ENCODE peak calls at places on chromosomes 1 and 21, in ten cellular contexts. One of them, this sample, is unnamed.
A peak's percentile ranks its signal among the peaks of the same experiment; 100 is the strongest.

GRCh38 chr1:85258536-85259117 is 835 bp downstream of the C1orf52 start:
- DNase-seq in endothelial cell of umbilical vein: peak; percentile 20
- DNase-seq in GM23338: no peak
- DNase-seq in heart left ventricle: no peak
- DNase-seq in psoas muscle: no peak
- DNase-seq in tibial nerve: no peak
- DNase-seq in fibroblast of lung: no peak
- DNase-seq in Peyer's patch: no peak
- DNase-seq in tibial artery: no peak
- DNase-seq in astrocyte: no peak
- DNase-seq in this sample: no peak

GRCh38 chr21:36791695-36792451 is 93.0 kb downstream of the SIM2 start:
- DNase-seq in endothelial cell of umbilical vein: no peak
- DNase-seq in GM23338: no peak
- DNase-seq in heart left ventricle: no peak
- DNase-seq in psoas muscle: no peak
- DNase-seq in tibial nerve: no peak
- DNase-seq in fibroblast of lung: no peak
- DNase-seq in Peyer's patch: no peak
- DNase-seq in tibial artery: no peak
- DNase-seq in astrocyte: no peak
- DNase-seq in this sample: no peak

GRCh38 chr1:151998611-151999362 is 5.1 kb upstream of the S100A10 start:
- DNase-seq in endothelial cell of umbilical vein: no peak
- DNase-seq in GM23338: no peak
- DNase-seq in heart left ventricle: no peak
- DNase-seq in psoas muscle: no peak
- DNase-seq in tibial nerve: no peak
- DNase-seq in fibroblast of lung: no peak
- DNase-seq in Peyer's patch: no peak
- DNase-seq in tibial artery: no peak
- DNase-seq in astrocyte: no peak
- DNase-seq in this sample: no peak

GRCh38 chr1:91603409-91603808 is 102.8 kb downstream of the CDC7 start:
- DNase-seq in endothelial cell of umbilical vein: no peak
- DNase-seq in GM23338: no peak
- DNase-seq in heart left ventricle: no peak
- DNase-seq in psoas muscle: no peak
- DNase-seq in tibial nerve: no peak
- DNase-seq in fibroblast of lung: no peak
- DNase-seq in Peyer's patch: no peak
- DNase-seq in tibial artery: no peak
- DNase-seq in astrocyte: no peak
- DNase-seq in this sample: no peak

GRCh38 chr21:44514218-44514520 is 25.8 kb downstream of the KRTAP10-1 start:
- DNase-seq in endothelial cell of umbilical vein: no peak
- DNase-seq in GM23338: no peak
- DNase-seq in heart left ventricle: no peak
- DNase-seq in psoas muscle: peak; percentile 39
- DNase-seq in tibial nerve: no peak
- DNase-seq in fibroblast of lung: no peak
- DNase-seq in Peyer's patch: no peak
- DNase-seq in tibial artery: no peak
- DNase-seq in astrocyte: no peak
- DNase-seq in this sample: no peak

GRCh38 chr1:10540277-10541005 is 65.7 kb downstream of the PEX14 start:
- DNase-seq in endothelial cell of umbilical vein: peak; percentile 63
- DNase-seq in GM23338: no peak
- DNase-seq in heart left ventricle: peak; percentile 38
- DNase-seq in psoas muscle: no peak
- DNase-seq in tibial nerve: no peak
- DNase-seq in fibroblast of lung: peak; percentile 61
- DNase-seq in Peyer's patch: no peak
- DNase-seq in tibial artery: no peak
- DNase-seq in astrocyte: peak; percentile 76
- DNase-seq in this sample: no peak

GRCh38 chr1:180970333-180971079 is 52.2 kb downstream of the STX6 start:
- DNase-seq in endothelial cell of umbilical vein: no peak
- DNase-seq in GM23338: no peak
- DNase-seq in heart left ventricle: no peak
- DNase-seq in psoas muscle: no peak
- DNase-seq in tibial nerve: no peak
- DNase-seq in fibroblast of lung: no peak
- DNase-seq in Peyer's patch: no peak
- DNase-seq in tibial artery: no peak
- DNase-seq in astrocyte: no peak
- DNase-seq in this sample: no peak

GRCh38 chr1:7863756-7864328 is 11.0 kb upstream of the UTS2 start:
- DNase-seq in endothelial cell of umbilical vein: no peak
- DNase-seq in GM23338: no peak
- DNase-seq in heart left ventricle: no peak
- DNase-seq in psoas muscle: no peak
- DNase-seq in tibial nerve: no peak
- DNase-seq in fibroblast of lung: no peak
- DNase-seq in Peyer's patch: no peak
- DNase-seq in tibial artery: no peak
- DNase-seq in astrocyte: no peak
- DNase-seq in this sample: no peak

GRCh38 chr21:41745026-41745820 is 21.6 kb downstream of the RIPK4 start:
- DNase-seq in endothelial cell of umbilical vein: no peak
- DNase-seq in GM23338: no peak
- DNase-seq in heart left ventricle: no peak
- DNase-seq in psoas muscle: no peak
- DNase-seq in tibial nerve: no peak
- DNase-seq in fibroblast of lung: no peak
- DNase-seq in Peyer's patch: no peak
- DNase-seq in tibial artery: no peak
- DNase-seq in astrocyte: no peak
- DNase-seq in this sample: no peak

GRCh38 chr21:15065381-15066230 is 806 bp upstream of the NRIP1 start:
- DNase-seq in endothelial cell of umbilical vein: peak; percentile 67
- DNase-seq in GM23338: peak; percentile 79
- DNase-seq in heart left ventricle: peak; percentile 85
- DNase-seq in psoas muscle: peak; percentile 85
- DNase-seq in tibial nerve: peak; percentile 87
- DNase-seq in fibroblast of lung: peak; percentile 86
- DNase-seq in Peyer's patch: peak; percentile 92
- DNase-seq in tibial artery: peak; percentile 87
- DNase-seq in astrocyte: peak; percentile 85
- DNase-seq in this sample: peak; percentile 89

GRCh38 chr1:151811181-151811580 is 6.0 kb upstream of the LINGO4 start:
- DNase-seq in endothelial cell of umbilical vein: no peak
- DNase-seq in GM23338: no peak
- DNase-seq in heart left ventricle: no peak
- DNase-seq in psoas muscle: no peak
- DNase-seq in tibial nerve: no peak
- DNase-seq in fibroblast of lung: no peak
- DNase-seq in Peyer's patch: no peak
- DNase-seq in tibial artery: no peak
- DNase-seq in astrocyte: no peak
- DNase-seq in this sample: no peak

GRCh38 chr1:44619261-44619900 is 54.9 kb downstream of the TMEM53 start:
- DNase-seq in endothelial cell of umbilical vein: no peak
- DNase-seq in GM23338: no peak
- DNase-seq in heart left ventricle: no peak
- DNase-seq in psoas muscle: peak; percentile 28
- DNase-seq in tibial nerve: no peak
- DNase-seq in fibroblast of lung: peak; percentile 22
- DNase-seq in Peyer's patch: no peak
- DNase-seq in tibial artery: no peak
- DNase-seq in astrocyte: peak; percentile 75
- DNase-seq in this sample: peak; percentile 62

GRCh38 chr1:155360051-155360450 is 39.4 kb downstream of the RUSC1 start:
- DNase-seq in endothelial cell of umbilical vein: no peak
- DNase-seq in GM23338: no peak
- DNase-seq in heart left ventricle: no peak
- DNase-seq in psoas muscle: no peak
- DNase-seq in tibial nerve: no peak
- DNase-seq in fibroblast of lung: no peak
- DNase-seq in Peyer's patch: no peak
- DNase-seq in tibial artery: no peak
- DNase-seq in astrocyte: no peak
- DNase-seq in this sample: no peak
- H3K36me3 ChIP-seq in endothelial cell of umbilical vein: no peaks in the 10 kb centered on the region
- H3K36me3 ChIP-seq in GM23338: peaks cover 24% of the 10 kb centered on the region
- H3K36me3 ChIP-seq in heart left ventricle: peaks cover 86% of the 10 kb centered on the region
- H3K36me3 ChIP-seq in psoas muscle: peaks cover 9% of the 10 kb centered on the region
- H3K36me3 ChIP-seq in tibial nerve: no peaks in the 10 kb centered on the region
- H3K36me3 ChIP-seq in fibroblast of lung: peaks cover 3% of the 10 kb centered on the region
- H3K36me3 ChIP-seq in Peyer's patch: no peaks in the 10 kb centered on the region
- H3K36me3 ChIP-seq in tibial artery: peaks cover 36% of the 10 kb centered on the region
- H3K36me3 ChIP-seq in astrocyte: peaks cover 26% of the 10 kb centered on the region
- H3K36me3 ChIP-seq in this sample: peaks cover 29% of the 10 kb centered on the region

GRCh38 chr1:31127266-31127665 is 61.7 kb upstream of the PUM1 start:
- DNase-seq in endothelial cell of umbilical vein: no peak
- DNase-seq in GM23338: no peak
- DNase-seq in heart left ventricle: no peak
- DNase-seq in psoas muscle: no peak
- DNase-seq in tibial nerve: no peak
- DNase-seq in fibroblast of lung: peak; percentile 42
- DNase-seq in Peyer's patch: no peak
- DNase-seq in tibial artery: no peak
- DNase-seq in astrocyte: peak; percentile 85
- DNase-seq in this sample: no peak
- TF ChIP-seq CTCF in endothelial cell of umbilical vein: no peak
- TF ChIP-seq CTCF in GM23338: no peak
- TF ChIP-seq CTCF in heart left ventricle: no peak
- TF ChIP-seq CTCF in psoas muscle: no peak
- TF ChIP-seq CTCF in tibial nerve: no peak
- TF ChIP-seq CTCF in fibroblast of lung: peak; percentile 5
- TF ChIP-seq CTCF in Peyer's patch: no peak
- TF ChIP-seq CTCF in tibial artery: no peak
- TF ChIP-seq CTCF in astrocyte: no peak
- TF ChIP-seq CTCF in this sample: no peak

GRCh38 chr1:156616463-156616862 is 2.8 kb upstream of the HAPLN2 start:
- DNase-seq in endothelial cell of umbilical vein: peak; percentile 64
- DNase-seq in GM23338: no peak
- DNase-seq in heart left ventricle: peak; percentile 76
- DNase-seq in psoas muscle: no peak
- DNase-seq in tibial nerve: no peak
- DNase-seq in fibroblast of lung: peak; percentile 66
- DNase-seq in Peyer's patch: no peak
- DNase-seq in tibial artery: no peak
- DNase-seq in astrocyte: peak; percentile 51
- DNase-seq in this sample: no peak
- H3K4me3 ChIP-seq in endothelial cell of umbilical vein: no peak overlapping the region
- H3K4me3 ChIP-seq in GM23338: no peak overlapping the region
- H3K4me3 ChIP-seq in heart left ventricle: no peak overlapping the region
- H3K4me3 ChIP-seq in psoas muscle: no peak overlapping the region
- H3K4me3 ChIP-seq in tibial nerve: no peak overlapping the region
- H3K4me3 ChIP-seq in fibroblast of lung: no peak overlapping the region
- H3K4me3 ChIP-seq in Peyer's patch: no peak overlapping the region
- H3K4me3 ChIP-seq in tibial artery: peak overlapping the region; percentile 32
- H3K4me3 ChIP-seq in astrocyte: no peak overlapping the region
- H3K4me3 ChIP-seq in this sample: no peak overlapping the region

GRCh38 chr21:32325706-32326105 is 27.1 kb downstream of the MRAP start:
- DNase-seq in endothelial cell of umbilical vein: no peak
- DNase-seq in GM23338: no peak
- DNase-seq in heart left ventricle: no peak
- DNase-seq in psoas muscle: no peak
- DNase-seq in tibial nerve: no peak
- DNase-seq in fibroblast of lung: no peak
- DNase-seq in Peyer's patch: no peak
- DNase-seq in tibial artery: no peak
- DNase-seq in astrocyte: no peak
- DNase-seq in this sample: peak; percentile 15
- H3K36me3 ChIP-seq in endothelial cell of umbilical vein: peaks cover 16% of the 10 kb centered on the region
- H3K36me3 ChIP-seq in GM23338: peaks cover 74% of the 10 kb centered on the region
- H3K36me3 ChIP-seq in heart left ventricle: peaks cover 59% of the 10 kb centered on the region
- H3K36me3 ChIP-seq in psoas muscle: peaks cover 6% of the 10 kb centered on the region
- H3K36me3 ChIP-seq in tibial nerve: peaks cover 6% of the 10 kb centered on the region
- H3K36me3 ChIP-seq in fibroblast of lung: peaks cover 19% of the 10 kb centered on the region
- H3K36me3 ChIP-seq in Peyer's patch: no peaks in the 10 kb centered on the region
- H3K36me3 ChIP-seq in tibial artery: peaks cover 45% of the 10 kb centered on the region
- H3K36me3 ChIP-seq in astrocyte: peaks cover 42% of the 10 kb centered on the region
- H3K36me3 ChIP-seq in this sample: peaks cover 84% of the 10 kb centered on the region

DNA sequence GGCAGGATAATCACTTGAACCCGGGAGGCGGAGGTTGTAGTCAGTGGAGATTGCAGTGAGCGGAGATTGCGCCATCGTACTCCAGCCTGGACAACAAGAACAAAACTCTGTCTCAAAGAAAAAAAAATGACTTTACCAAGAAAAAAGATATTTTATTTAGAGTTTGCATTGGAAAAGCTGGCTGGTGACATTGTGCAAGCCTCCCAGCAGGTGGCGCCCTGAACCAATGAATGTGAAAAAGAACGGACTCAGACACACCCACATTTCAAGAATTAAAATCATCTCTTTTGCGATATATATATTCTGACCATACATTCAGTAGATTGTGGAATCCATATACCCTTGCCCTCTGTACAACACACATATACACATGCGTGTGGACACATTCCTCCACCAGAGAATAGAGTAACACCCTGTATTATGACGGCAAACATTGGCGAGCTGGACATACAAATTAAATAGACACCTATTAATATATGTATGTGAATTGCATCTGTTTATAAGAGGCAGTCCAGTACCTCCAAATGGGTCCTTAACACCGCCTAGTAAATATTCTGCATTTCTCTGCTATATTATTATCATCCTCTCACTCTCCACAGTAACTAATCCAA is 39.0 kb upstream of the CADM3 start:
- DNase-seq in endothelial cell of umbilical vein: peak; percentile 68
- DNase-seq in GM23338: peak; percentile 77
- DNase-seq in heart left ventricle: peak; percentile 18
- DNase-seq in psoas muscle: peak; percentile 64
- DNase-seq in tibial nerve: peak; percentile 58
- DNase-seq in fibroblast of lung: peak; percentile 66
- DNase-seq in Peyer's patch: peak; percentile 46
- DNase-seq in tibial artery: peak; percentile 24
- DNase-seq in astrocyte: peak; percentile 5
- DNase-seq in this sample: peak; percentile 85
- TF ChIP-seq CTCF in endothelial cell of umbilical vein: peak; percentile 89
- TF ChIP-seq CTCF in GM23338: peak; percentile 97
- TF ChIP-seq CTCF in heart left ventricle: peak; percentile 87
- TF ChIP-seq CTCF in psoas muscle: peak; percentile 80
- TF ChIP-seq CTCF in tibial nerve: peak; percentile 76
- TF ChIP-seq CTCF in fibroblast of lung: peak; percentile 93
- TF ChIP-seq CTCF in Peyer's patch: peak; percentile 45
- TF ChIP-seq CTCF in tibial artery: peak; percentile 65
- TF ChIP-seq CTCF in astrocyte: peak; percentile 98
- TF ChIP-seq CTCF in this sample: peak; percentile 91

GRCh38 chr1:54548389-54549044 is 489 bp downstream of the ACOT11 start:
- DNase-seq in endothelial cell of umbilical vein: no peak
- DNase-seq in GM23338: no peak
- DNase-seq in heart left ventricle: peak; percentile 59
- DNase-seq in psoas muscle: no peak
- DNase-seq in tibial nerve: no peak
- DNase-seq in fibroblast of lung: no peak
- DNase-seq in Peyer's patch: peak; percentile 2
- DNase-seq in tibial artery: no peak
- DNase-seq in astrocyte: no peak
- DNase-seq in this sample: no peak
- H3K4me3 ChIP-seq in endothelial cell of umbilical vein: no peak overlapping the region
- H3K4me3 ChIP-seq in GM23338: no peak overlapping the region
- H3K4me3 ChIP-seq in heart left ventricle: peak overlapping the region; percentile 56
- H3K4me3 ChIP-seq in psoas muscle: peak overlapping the region; percentile 63
- H3K4me3 ChIP-seq in tibial nerve: peak overlapping the region; percentile 20
- H3K4me3 ChIP-seq in fibroblast of lung: no peak overlapping the region
- H3K4me3 ChIP-seq in Peyer's patch: no peak overlapping the region
- H3K4me3 ChIP-seq in tibial artery: peak overlapping the region; percentile 56
- H3K4me3 ChIP-seq in astrocyte: no peak overlapping the region
- H3K4me3 ChIP-seq in this sample: no peak overlapping the region

This sample was measured in endodermal cell.